ENCODE peak calls at places on chromosomes 12 and 14, in seven cellular contexts. O is gastrocnemius medialis, C is heart right ventricle, X is Peyer's patch, V is astrocyte of the cerebellum, N is tibial nerve, K is GM13977. Q is an unnamed sample.

GRCh38 chr12:117012189-117012805 is 86.9 kb downstream of the TESC start:
- DNase-seq in O (no peak), C (no peak), X (no peak), V (no peak), N (no peak), K (no peak), Q (no peak)

GRCh38 chr14:54450535-54450934 is 9.4 kb upstream of the CNIH1 start:
- DNase-seq in O (no peak), C (no peak), X (no peak), V (no peak), N (no peak), K (no peak), Q (no peak)

GRCh38 chr14:67785270-67786109 is 30.9 kb downstream of the ZFYVE26 start:
- DNase-seq in O (no peak), C (no peak), X (no peak), V (no peak), N (no peak), K (no peak), Q (no peak)

GRCh38 chr14:69483765-69484443 is 624 bp upstream of the PLEKHD1 start:
- DNase-seq in O (peak; percentile 68), C (peak; percentile 28), X (no peak), V (no peak), N (no peak), K (peak; percentile 45), Q (no peak)

GRCh38 chr12:67388331-67389163 is 119.4 kb downstream of the CAND1 start:
- DNase-seq in O (no peak), C (no peak), X (no peak), V (no peak), N (no peak), K (no peak), Q (no peak)

GRCh38 chr14:22339277-22339676 is 249.7 kb downstream of the DAD1 start:
- DNase-seq in O (peak; percentile 68), C (peak; percentile 60), X (peak; percentile 19), V (peak; percentile 96), N (peak; percentile 81), K (no peak), Q (no peak)

GRCh38 chr12:96177013-96177412 is 17.2 kb upstream of the ELK3 start:
- DNase-seq in O (no peak), C (no peak), X (no peak), V (no peak), N (no peak), K (no peak), Q (no peak)

GRCh38 chr14:72638021-72638420 is 255.9 kb downstream of the DPF3 start:
- DNase-seq in O (no peak), C (no peak), X (no peak), V (no peak), N (no peak), K (no peak), Q (no peak)

GRCh38 chr14:101602466-101602840 is 41.2 kb downstream of the DIO3 start:
- DNase-seq in O (no peak), C (no peak), X (no peak), V (no peak), N (no peak), K (no peak), Q (no peak)

GRCh38 chr12:100987552-100988277 is 193.1 kb downstream of the ANO4 start:
- DNase-seq in O (no peak), C (no peak), X (no peak), V (peak; percentile 23), N (no peak), K (peak; percentile 50), Q (no peak)

GRCh38 chr14:51004801-51005526 is 60.7 kb upstream of the PYGL start:
- DNase-seq in O (no peak), C (no peak), X (no peak), V (no peak), N (no peak), K (no peak), Q (no peak)

GRCh38 chr12:52631264-52631663 is 12.9 kb upstream of the KRT73 start:
- DNase-seq in O (no peak), C (no peak), X (no peak), V (no peak), N (no peak), K (no peak), Q (no peak)

GRCh38 chr12:30953946-30954766 is 27.6 kb downstream of the TSPAN11 start:
- DNase-seq in O (no peak), C (no peak), X (no peak), V (no peak), N (no peak), K (no peak), Q (no peak)

GRCh38 chr12:43396671-43397070 is 155.3 kb downstream of the ADAMTS20 start:
- DNase-seq in O (no peak), C (no peak), X (no peak), V (no peak), N (no peak), K (no peak), Q (no peak)

GRCh38 chr12:124036117-124037109 is 63.4 kb downstream of the ZNF664 start:
- DNase-seq in O (no peak), C (peak; percentile 33), X (peak; percentile 22), V (peak; percentile 45), N (no peak), K (peak; percentile 77), Q (peak; percentile 21)

GRCh38 chr14:40855343-40855742 is 751.3 kb upstream of the LRFN5 start:
- DNase-seq in O (no peak), C (no peak), X (no peak), V (no peak), N (no peak), K (no peak), Q (no peak)

GRCh38 chr14:35229495-35230089 is 62.6 kb upstream of the PSMA6 start:
- DNase-seq in O (no peak), C (no peak), X (no peak), V (no peak), N (no peak), K (peak; percentile 22), Q (no peak)

GRCh38 chr14:75518625-75519024 is 3.6 kb upstream of the BATF start:
- DNase-seq in O (no peak), C (no peak), X (no peak), V (no peak), N (no peak), K (peak; percentile 32), Q (no peak)

GRCh38 chr12:32534698-32535097 is 135.3 kb downstream of the FGD4 start:
- DNase-seq in O (no peak), C (no peak), X (no peak), V (no peak), N (no peak), K (no peak), Q (no peak)

GRCh38 chr12:7292300-7292699 is 11.6 kb upstream of the ACSM4 start:
- DNase-seq in O (no peak), C (no peak), X (no peak), V (no peak), N (no peak), K (no peak), Q (no peak)

GRCh38 chr14:34502826-34503225 is 36.7 kb downstream of the EAPP start:
- DNase-seq in O (no peak), C (no peak), X (no peak), V (no peak), N (no peak), K (no peak), Q (no peak)

GRCh38 chr14:47276931-47277330 is 398.5 kb downstream of the MDGA2 start:
- DNase-seq in O (no peak), C (no peak), X (no peak), V (no peak), N (no peak), K (no peak), Q (no peak)

GRCh38 chr12:113591480-113591971 is 119.9 kb upstream of the LHX5 start:
- DNase-seq in O (no peak), C (no peak), X (no peak), V (no peak), N (no peak), K (peak; percentile 65), Q (no peak)
- TF ChIP-seq CTCF in O (no peak), C (no peak), X (no peak), V (no peak), N (no peak), K (no peak), Q (no peak)

GRCh38 chr12:80710727-80711066 is 3.3 kb downstream of the MYF6 start:
- DNase-seq in O (no peak), C (no peak), X (no peak), V (no peak), N (no peak), K (no peak), Q (no peak)
- TF ChIP-seq CTCF in O (no peak), C (no peak), X (no peak), V (no peak), N (no peak), K (no peak), Q (no peak)

GRCh38 chr14:97058071-97058470 is 260.9 kb downstream of the VRK1 start:
- DNase-seq in O (no peak), C (no peak), X (no peak), V (no peak), N (no peak), K (no peak), Q (no peak)

GRCh38 chr14:97057238-97057637 is 260.1 kb downstream of the VRK1 start:
- DNase-seq in O (no peak), C (no peak), X (no peak), V (no peak), N (no peak), K (no peak), Q (no peak)

GRCh38 chr14:97058589-97058988 is 261.4 kb downstream of the VRK1 start:
- DNase-seq in O (no peak), C (no peak), X (no peak), V (no peak), N (no peak), K (no peak), Q (no peak)

GRCh38 chr14:97053941-97054340 is 256.8 kb downstream of the VRK1 start:
- DNase-seq in O (no peak), C (no peak), X (no peak), V (no peak), N (no peak), K (no peak), Q (no peak)

GRCh38 chr14:97056086-97056485 is 258.9 kb downstream of the VRK1 start:
- DNase-seq in O (no peak), C (no peak), X (no peak), V (no peak), N (no peak), K (no peak), Q (no peak)
- TF ChIP-seq CTCF in O (no peak), C (no peak), X (no peak), V (no peak), N (no peak), K (no peak), Q (no peak)

GRCh38 chr12:109994262-109995175 is 1.6 kb downstream of the GIT2 start:
- DNase-seq in O (no peak), C (no peak), X (no peak), V (no peak), N (no peak), K (no peak), Q (no peak)

GRCh38 chr12:109996483-109996853 is 300 bp upstream of the GIT2 start:
- DNase-seq in O (no peak), C (no peak), X (no peak), V (no peak), N (no peak), K (no peak), Q (no peak)

GRCh38 chr12:109997393-109997792 is 1.2 kb upstream of the GIT2 start:
- DNase-seq in O (no peak), C (no peak), X (no peak), V (no peak), N (no peak), K (no peak), Q (no peak)

GRCh38 chr12:109995366-109995702 is 834 bp downstream of the GIT2 start:
- DNase-seq in O (no peak), C (no peak), X (no peak), V (no peak), N (no peak), K (no peak), Q (no peak)

GRCh38 chr12:109995703-109996482 is at the start of gene GIT2:
- DNase-seq in O (peak; percentile 90), C (peak; percentile 93), X (peak; percentile 95), V (peak; percentile 80), N (peak; percentile 84), K (peak; percentile 95), Q (peak; percentile 86)
- TF ChIP-seq CTCF in O (no peak), C (no peak), X (no peak), V (no peak), N (no peak), K (no peak), Q (no peak)